ENCODE peak calls at places on chromosomes 13 and 19, in nine cellular contexts. One of them, this sample, is unnamed.

GRCh38 chr13:93368705-93369104 is 142.1 kb downstream of the GPC6 start:
- DNase-seq in mucosa of descending colon: no peak
- DNase-seq in HL-60: no peak
- DNase-seq in stimulated activated naive CD4-positive, alpha-beta T cell: no peak
- DNase-seq in NCI-H1436: no peak
- DNase-seq in osteocyte: no peak
- DNase-seq in activated T-helper 1 cell treated with anti-CD3 and anti-CD28 coated beads, Interleukin-2, amount 50 U/mL, for 16 hours: no peak
- DNase-seq in stimulated activated CD8-positive, alpha-beta memory T cell treated with anti-CD3 and anti-CD28 coated beads, Interleukin-15, amount 100 ng/mL, for 1 hour: no peak
- DNase-seq in iris pigment epithelial cell: no peak
- DNase-seq in this sample: no peak

GRCh38 chr19:33064778-33065550 is at the start of gene RHPN2:
- DNase-seq in mucosa of descending colon: peak; percentile 89
- DNase-seq in activated T-helper 1 cell treated with anti-CD3 and anti-CD28 coated beads, Interleukin-2, amount 50 U/mL, for 16 hours: peak; percentile 26
- DNase-seq in iris pigment epithelial cell: peak; percentile 63
- DNase-seq in osteocyte: peak; percentile 85
- DNase-seq in HL-60: no peak
- DNase-seq in NCI-H1436: peak; percentile 76
- DNase-seq in stimulated activated naive CD4-positive, alpha-beta T cell: no peak
- DNase-seq in stimulated activated CD8-positive, alpha-beta memory T cell treated with anti-CD3 and anti-CD28 coated beads, Interleukin-15, amount 100 ng/mL, for 1 hour: no peak
- DNase-seq in this sample: peak; percentile 98

GRCh38 chr19:16032509-16033135 is 43.7 kb upstream of the TPM4 start:
- DNase-seq in stimulated activated CD8-positive, alpha-beta memory T cell treated with anti-CD3 and anti-CD28 coated beads, Interleukin-15, amount 100 ng/mL, for 1 hour: no peak
- DNase-seq in mucosa of descending colon: no peak
- DNase-seq in iris pigment epithelial cell: no peak
- DNase-seq in NCI-H1436: no peak
- DNase-seq in HL-60: no peak
- DNase-seq in stimulated activated naive CD4-positive, alpha-beta T cell: no peak
- DNase-seq in osteocyte: no peak
- DNase-seq in activated T-helper 1 cell treated with anti-CD3 and anti-CD28 coated beads, Interleukin-2, amount 50 U/mL, for 16 hours: no peak
- DNase-seq in this sample: no peak

GRCh38 chr13:100646030-100646673 is 28.4 kb downstream of the TMTC4 start:
- DNase-seq in osteocyte: no peak
- DNase-seq in stimulated activated CD8-positive, alpha-beta memory T cell treated with anti-CD3 and anti-CD28 coated beads, Interleukin-15, amount 100 ng/mL, for 1 hour: no peak
- DNase-seq in NCI-H1436: peak; percentile 45
- DNase-seq in HL-60: no peak
- DNase-seq in iris pigment epithelial cell: peak; percentile 53
- DNase-seq in stimulated activated naive CD4-positive, alpha-beta T cell: no peak
- DNase-seq in activated T-helper 1 cell treated with anti-CD3 and anti-CD28 coated beads, Interleukin-2, amount 50 U/mL, for 16 hours: no peak
- DNase-seq in mucosa of descending colon: no peak
- DNase-seq in this sample: peak; percentile 41

GRCh38 chr19:22609630-22610029 is 24.5 kb upstream of the ZNF492 start:
- DNase-seq in stimulated activated CD8-positive, alpha-beta memory T cell treated with anti-CD3 and anti-CD28 coated beads, Interleukin-15, amount 100 ng/mL, for 1 hour: no peak
- DNase-seq in osteocyte: peak; percentile 73
- DNase-seq in mucosa of descending colon: no peak
- DNase-seq in NCI-H1436: no peak
- DNase-seq in iris pigment epithelial cell: no peak
- DNase-seq in HL-60: no peak
- DNase-seq in activated T-helper 1 cell treated with anti-CD3 and anti-CD28 coated beads, Interleukin-2, amount 50 U/mL, for 16 hours: no peak
- DNase-seq in stimulated activated naive CD4-positive, alpha-beta T cell: no peak
- DNase-seq in this sample: no peak

GRCh38 chr19:19458110-19458816 is 52.8 kb downstream of the GATAD2A start:
- DNase-seq in iris pigment epithelial cell: no peak
- DNase-seq in NCI-H1436: no peak
- DNase-seq in HL-60: no peak
- DNase-seq in stimulated activated naive CD4-positive, alpha-beta T cell: no peak
- DNase-seq in activated T-helper 1 cell treated with anti-CD3 and anti-CD28 coated beads, Interleukin-2, amount 50 U/mL, for 16 hours: no peak
- DNase-seq in stimulated activated CD8-positive, alpha-beta memory T cell treated with anti-CD3 and anti-CD28 coated beads, Interleukin-15, amount 100 ng/mL, for 1 hour: no peak
- DNase-seq in mucosa of descending colon: peak; percentile 37
- DNase-seq in osteocyte: no peak
- DNase-seq in this sample: no peak

GRCh38 chr13:23928985-23929384 is 31.7 kb upstream of the C1QTNF9B start:
- DNase-seq in activated T-helper 1 cell treated with anti-CD3 and anti-CD28 coated beads, Interleukin-2, amount 50 U/mL, for 16 hours: no peak
- DNase-seq in stimulated activated naive CD4-positive, alpha-beta T cell: no peak
- DNase-seq in stimulated activated CD8-positive, alpha-beta memory T cell treated with anti-CD3 and anti-CD28 coated beads, Interleukin-15, amount 100 ng/mL, for 1 hour: no peak
- DNase-seq in iris pigment epithelial cell: peak; percentile 90
- DNase-seq in NCI-H1436: no peak
- DNase-seq in osteocyte: no peak
- DNase-seq in HL-60: no peak
- DNase-seq in mucosa of descending colon: no peak
- DNase-seq in this sample: peak; percentile 33

GRCh38 chr19:3976495-3977241 is 5.8 kb upstream of the DAPK3 start:
- DNase-seq in mucosa of descending colon: no peak
- DNase-seq in osteocyte: no peak
- DNase-seq in activated T-helper 1 cell treated with anti-CD3 and anti-CD28 coated beads, Interleukin-2, amount 50 U/mL, for 16 hours: no peak
- DNase-seq in NCI-H1436: no peak
- DNase-seq in HL-60: no peak
- DNase-seq in stimulated activated naive CD4-positive, alpha-beta T cell: no peak
- DNase-seq in stimulated activated CD8-positive, alpha-beta memory T cell treated with anti-CD3 and anti-CD28 coated beads, Interleukin-15, amount 100 ng/mL, for 1 hour: no peak
- DNase-seq in iris pigment epithelial cell: no peak
- DNase-seq in this sample: no peak

GRCh38 chr19:17312481-17313113 is 3.2 kb downstream of the DDA1 start:
- DNase-seq in stimulated activated CD8-positive, alpha-beta memory T cell treated with anti-CD3 and anti-CD28 coated beads, Interleukin-15, amount 100 ng/mL, for 1 hour: no peak
- DNase-seq in iris pigment epithelial cell: no peak
- DNase-seq in activated T-helper 1 cell treated with anti-CD3 and anti-CD28 coated beads, Interleukin-2, amount 50 U/mL, for 16 hours: no peak
- DNase-seq in NCI-H1436: no peak
- DNase-seq in mucosa of descending colon: no peak
- DNase-seq in HL-60: no peak
- DNase-seq in stimulated activated naive CD4-positive, alpha-beta T cell: no peak
- DNase-seq in osteocyte: no peak
- DNase-seq in this sample: no peak

GRCh38 chr19:43777163-43777700 is 3.5 kb downstream of the KCNN4 start:
- DNase-seq in HL-60: peak; percentile 94
- DNase-seq in stimulated activated naive CD4-positive, alpha-beta T cell: peak; percentile 36
- DNase-seq in osteocyte: no peak
- DNase-seq in stimulated activated CD8-positive, alpha-beta memory T cell treated with anti-CD3 and anti-CD28 coated beads, Interleukin-15, amount 100 ng/mL, for 1 hour: no peak
- DNase-seq in NCI-H1436: peak; percentile 62
- DNase-seq in iris pigment epithelial cell: peak; percentile 45
- DNase-seq in activated T-helper 1 cell treated with anti-CD3 and anti-CD28 coated beads, Interleukin-2, amount 50 U/mL, for 16 hours: no peak
- DNase-seq in mucosa of descending colon: no peak
- DNase-seq in this sample: peak; percentile 96

GRCh38 chr13:33426131-33426530 is 140.6 kb upstream of the STARD13 start:
- DNase-seq in iris pigment epithelial cell: no peak
- DNase-seq in mucosa of descending colon: no peak
- DNase-seq in stimulated activated CD8-positive, alpha-beta memory T cell treated with anti-CD3 and anti-CD28 coated beads, Interleukin-15, amount 100 ng/mL, for 1 hour: no peak
- DNase-seq in osteocyte: no peak
- DNase-seq in HL-60: no peak
- DNase-seq in stimulated activated naive CD4-positive, alpha-beta T cell: no peak
- DNase-seq in activated T-helper 1 cell treated with anti-CD3 and anti-CD28 coated beads, Interleukin-2, amount 50 U/mL, for 16 hours: no peak
- DNase-seq in NCI-H1436: no peak
- DNase-seq in this sample: no peak